ENCODE peak calls at places on chromosomes 4 and X, in four cellular contexts. Q, T, K and C are unnamed samples.

GRCh38 chrX:97000682-97001393 is 117.1 kb downstream of the RPA4 start:
- DNase-seq in Q (no peak), T (no peak), K (no peak), C (no peak)

GRCh38 chrX:123878177-123878576 is 18.3 kb downstream of the XIAP start:
- DNase-seq in Q (no peak), T (no peak), K (no peak), C (no peak)

GRCh38 chr4:135244605-135245146 is 1043.1 kb upstream of the PABPC4L start:
- DNase-seq in Q (no peak), T (no peak), K (no peak), C (no peak)

GRCh38 chr4:109294006-109294405 is 8.5 kb downstream of the COL25A1 start:
- DNase-seq in Q (no peak), T (peak), K (peak), C (no peak)

GRCh38 chrX:50941638-50942037 is 31.1 kb downstream of the BMP15 start:
- DNase-seq in Q (no peak), T (peak), K (no peak), C (no peak)

GRCh38 chr4:113083346-113083745 is 33.9 kb downstream of the ANK2 start:
- DNase-seq in Q (no peak), T (no peak), K (no peak), C (no peak)

GRCh38 chrX:132401935-132402334 is 86.9 kb downstream of the MBNL3 start:
- DNase-seq in Q (no peak), T (no peak), K (peak), C (no peak)

GRCh38 chr4:176999943-177000543 is 207.3 kb upstream of the VEGFC start:
- DNase-seq in Q (peak), T (no peak), K (no peak), C (no peak)

GRCh38 chr4:144709159-144709558 is 63.2 kb downstream of the HHIP start:
- DNase-seq in Q (no peak), T (no peak), K (no peak), C (no peak)

GRCh38 chr4:52592287-52592686 is 66.8 kb downstream of the USP46 start:
- DNase-seq in Q (no peak), T (peak), K (no peak), C (no peak)

GRCh38 chr4:52585379-52585778 is 73.7 kb downstream of the USP46 start:
- DNase-seq in Q (no peak), T (no peak), K (no peak), C (no peak)

GRCh38 chr4:52588771-52589591 is 70.1 kb downstream of the USP46 start:
- DNase-seq in Q (no peak), T (peak), K (no peak), C (no peak)

GRCh38 chr4:52586069-52586468 is 73.0 kb downstream of the USP46 start:
- DNase-seq in Q (no peak), T (no peak), K (no peak), C (no peak)

DNA sequence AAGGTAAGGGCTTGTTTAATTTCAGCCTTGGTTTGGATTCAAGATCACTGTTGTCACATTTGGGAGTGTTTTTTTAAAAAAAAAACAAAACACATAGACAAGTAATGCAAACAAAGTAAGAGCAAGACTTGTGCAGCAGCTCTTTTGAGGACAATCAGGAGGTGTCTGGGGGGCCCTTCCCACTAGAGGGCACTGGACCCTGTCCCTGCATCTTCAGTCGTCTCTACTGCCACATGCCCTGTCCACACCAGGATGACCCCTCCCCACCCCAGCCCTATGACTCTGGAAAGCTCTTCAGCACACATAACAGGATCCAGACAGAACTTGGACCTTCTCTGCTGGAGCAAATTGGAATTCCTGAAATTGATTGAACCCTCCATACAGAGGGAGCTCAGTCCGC is 71.0 kb downstream of the USP46 start:
- DNase-seq in Q (no peak), T (peak), K (peak), C (no peak)
- TF ChIP-seq RAD21 in Q (peak), T (peak), K (no peak), C (peak)

DNA sequence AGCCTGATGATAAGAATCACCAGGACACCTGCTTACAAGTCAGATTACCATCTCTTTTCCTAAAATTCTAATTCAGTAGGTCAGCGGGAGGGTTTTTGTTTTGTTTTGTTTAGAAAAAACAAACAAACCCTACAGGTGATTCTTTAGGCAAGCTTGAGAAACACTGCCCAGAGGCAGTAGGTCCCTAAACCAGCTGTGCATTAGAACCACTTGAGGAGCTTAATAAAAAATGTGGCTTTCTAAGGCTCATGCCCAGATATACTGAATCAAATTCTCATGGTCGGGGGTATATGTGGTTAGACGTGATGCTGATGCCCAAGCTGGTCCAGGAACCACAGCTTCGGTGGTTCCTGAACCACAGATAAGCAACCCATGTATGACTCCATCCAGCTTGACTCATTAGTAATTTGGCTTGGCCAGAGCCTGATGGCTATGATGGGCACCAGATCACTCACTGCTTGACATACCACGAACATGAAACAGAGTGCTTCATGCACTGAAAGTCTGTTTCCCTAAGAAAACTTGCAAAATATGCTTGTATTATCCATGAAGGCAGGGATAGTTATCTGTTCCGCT is 338.1 kb upstream of the F9 start:
- DNase-seq in Q (no peak), T (no peak), K (no peak), C (no peak)
- TF ChIP-seq POLR2AphosphoS2 in Q (no peak), T (no peak), K (no peak), C (no peak)

DNA sequence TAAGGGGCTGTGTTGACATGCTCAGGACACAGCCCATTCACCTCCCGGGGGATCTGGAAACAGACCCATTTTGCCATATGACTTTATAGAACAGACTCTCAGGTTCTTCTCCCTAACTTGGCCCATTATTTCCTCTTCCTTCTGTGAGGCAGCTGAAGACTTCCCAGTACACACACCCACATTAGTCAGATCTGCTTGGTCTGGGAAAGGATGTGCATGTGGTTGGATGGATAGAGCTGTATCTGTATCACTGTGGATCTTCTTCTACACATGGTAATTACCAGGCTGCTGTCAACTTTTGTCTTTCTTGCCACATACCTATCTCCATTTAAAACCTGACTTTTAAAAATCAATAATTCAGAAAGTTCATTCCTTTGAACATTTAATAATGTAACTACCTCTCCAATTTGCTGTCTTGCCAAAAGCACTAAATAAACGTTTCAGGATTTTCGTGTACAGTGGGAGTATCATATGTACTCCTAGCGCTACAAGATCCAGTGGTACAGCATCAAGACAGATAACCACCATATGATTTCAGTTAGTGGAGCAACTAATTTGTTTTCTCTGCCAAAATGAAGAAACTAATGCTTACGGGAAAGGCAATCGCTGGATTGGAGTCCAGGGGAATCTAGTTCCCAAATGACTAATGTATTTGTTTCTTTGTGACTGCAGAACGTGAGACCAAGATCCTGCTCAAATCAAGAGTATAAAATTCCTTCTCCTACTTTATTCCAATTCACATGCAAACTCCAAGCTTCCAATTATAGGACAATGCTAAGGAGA is 134.1 kb upstream of the MAP3K15 start:
- DNase-seq in Q (no peak), T (no peak), K (no peak), C (no peak)
- TF ChIP-seq CHD4 in Q (no peak), T (no peak), K (no peak), C (no peak)

GRCh38 chr4:57211131-57211530 is 100.9 kb upstream of the IGFBP7 start:
- DNase-seq in Q (no peak), T (peak), K (peak), C (no peak)
- TF ChIP-seq RAD21 in Q (no peak), T (no peak), K (no peak), C (no peak)